ENCODE peak calls at places on chromosomes 5 and 9, in four cellular contexts. V is mesendoderm, S is neural progenitor cell, U is neuronal stem cell. K is an unnamed sample.

GRCh38 chr5:1753490-1753889 is 46.1 kb downstream of the MRPL36 start:
- DNase-seq in U (no peak), V (no peak), S (no peak), K (no peak)

GRCh38 chr5:60519372-60519771 is 180.6 kb downstream of the DEPDC1B start:
- DNase-seq in U (no peak), V (no peak), S (no peak), K (no peak)

GRCh38 chr5:110031402-110032140 is 341.8 kb downstream of the MAN2A1 start:
- DNase-seq in U (no peak), V (no peak), S (no peak), K (no peak)

GRCh38 chr9:92342825-92343488 is 17.2 kb downstream of the CENPP start:
- DNase-seq in U (no peak), V (no peak), S (no peak), K (no peak)

GRCh38 chr9:114805670-114806551 is at the start of gene TNFSF15:
- DNase-seq in U (no peak), V (peak), S (peak), K (no peak)

GRCh38 chr5:9524941-9525340 is 20.9 kb downstream of the SEMA5A start:
- DNase-seq in U (no peak), V (no peak), S (no peak), K (no peak)

GRCh38 chr9:6681957-6682501 is 36.5 kb upstream of the GLDC start:
- DNase-seq in U (no peak), V (no peak), S (peak), K (no peak)

GRCh38 chr5:59042683-59043082 is 459.8 kb downstream of the RAB3C start:
- DNase-seq in S (no peak), V (no peak), U (no peak), K (no peak)

GRCh38 chr5:61701877-61702602 is 370.0 kb downstream of the ZSWIM6 start:
- DNase-seq in V (no peak), S (no peak), U (no peak), K (no peak)

GRCh38 chr9:90167920-90168319 is 474.7 kb downstream of the DIRAS2 start:
- DNase-seq in U (no peak), V (no peak), S (no peak), K (no peak)

GRCh38 chr9:114694146-114694545 is 12.2 kb upstream of the TEX48 start:
- DNase-seq in U (no peak), S (no peak), V (no peak), K (no peak)

GRCh38 chr9:98999152-98999525 is 55.4 kb downstream of the COL15A1 start:
- DNase-seq in S (no peak), U (no peak), V (no peak), K (no peak)
- H3K27ac ChIP-seq in S (no peak), U (no peak), V (no peak), K (no peak)

DNA sequence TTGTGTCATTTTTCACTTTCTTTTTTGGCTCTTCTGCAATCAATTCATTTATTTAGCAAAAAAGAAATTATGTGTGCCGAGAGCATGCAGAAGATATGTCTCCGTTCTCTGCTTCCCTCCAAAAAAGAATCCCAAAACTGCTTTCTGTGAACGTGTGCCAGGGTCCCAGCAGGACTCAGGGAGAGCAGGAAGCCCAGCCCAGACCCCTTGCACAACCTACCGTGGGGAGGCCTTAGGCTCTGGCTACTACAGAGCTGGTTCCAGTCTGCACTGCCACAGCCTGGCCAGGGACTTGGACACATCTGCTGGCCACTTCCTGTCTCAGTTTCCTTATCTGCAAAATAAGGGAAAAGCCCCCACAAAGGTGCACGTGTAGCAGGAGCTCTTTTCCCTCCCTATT is 2.4 kb downstream of the FGFR4 start:
- DNase-seq in U (no peak), V (no peak), S (no peak), K (no peak)
- H3K4me3 ChIP-seq in U (no peak), V (no peak), S (no peak), K (no peak)

DNA sequence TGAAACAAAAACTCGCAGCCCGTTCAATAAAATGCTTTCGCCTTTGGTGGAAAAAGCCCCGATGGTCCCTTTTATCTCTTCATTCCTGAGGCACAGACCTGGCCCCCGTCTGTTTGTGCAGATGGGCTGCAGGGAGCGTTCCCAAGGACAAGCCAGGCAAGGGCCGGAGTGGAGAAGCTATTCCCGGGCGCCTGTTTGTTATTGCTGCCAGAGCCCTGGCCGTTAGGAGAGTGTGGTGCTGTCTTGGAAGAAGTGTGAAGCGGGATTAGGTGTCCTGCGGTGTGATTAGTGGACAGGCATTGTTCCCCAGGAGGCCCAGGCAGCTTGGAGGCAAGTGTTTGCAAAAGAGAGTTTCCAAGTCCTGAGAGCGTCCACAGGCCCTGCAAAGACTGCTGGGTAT is 71.9 kb downstream of the SMIM23 start:
- DNase-seq in S (peak), U (peak), V (peak), K (no peak)
- H3K9ac ChIP-seq in S (no peak), U (no peak), V (no peak), K (no peak)

GRCh38 chr9:136497916-136498695 is 15.3 kb upstream of the SEC16A start:
- DNase-seq in S (no peak), V (no peak), U (no peak), K (no peak)
- H3K27ac ChIP-seq in S (no peak), V (no peak), U (no peak), K (no peak)

GRCh38 chr5:67303356-67303755 is 106.8 kb upstream of the CD180 start:
- DNase-seq in U (no peak), V (no peak), S (no peak), K (no peak)

GRCh38 chr5:67300321-67300720 is 103.7 kb upstream of the CD180 start:
- DNase-seq in V (no peak), S (no peak), U (no peak), K (no peak)

GRCh38 chr5:67299317-67299716 is 102.7 kb upstream of the CD180 start:
- DNase-seq in S (no peak), U (no peak), V (no peak), K (no peak)

GRCh38 chr5:67297802-67298532 is 101.4 kb upstream of the CD180 start:
- DNase-seq in S (no peak), V (no peak), U (no peak), K (no peak)

DNA sequence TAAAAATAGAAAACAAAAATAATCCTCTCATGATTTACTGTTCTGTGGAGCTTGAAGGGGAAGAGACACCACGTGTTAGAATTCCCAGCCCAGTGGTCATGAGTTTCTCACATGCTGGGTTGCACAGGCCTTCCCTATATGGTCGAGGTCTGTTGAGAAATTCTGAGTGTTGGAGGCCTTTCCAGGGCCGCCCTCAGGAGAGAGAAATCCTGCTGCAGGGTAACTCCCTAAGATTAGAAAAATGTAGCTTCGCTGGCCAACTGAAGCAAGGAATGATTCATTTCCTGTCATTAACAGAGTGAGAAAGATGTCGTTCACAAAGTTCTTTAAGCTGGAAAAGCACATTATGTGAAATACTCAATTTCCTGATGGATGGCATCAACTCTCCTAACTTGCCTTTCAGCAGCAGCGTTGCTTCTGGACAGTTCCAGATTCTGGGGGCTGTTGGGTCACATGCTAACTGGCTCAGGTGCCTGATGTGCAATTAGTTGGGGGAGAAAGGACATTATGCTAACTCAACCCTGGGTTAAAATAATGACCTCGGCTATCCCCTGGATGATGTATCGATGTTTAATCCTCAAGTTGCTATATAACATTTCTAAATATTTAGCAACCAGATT is 104.8 kb upstream of the CD180 start:
- DNase-seq in U (no peak), V (peak), S (no peak), K (no peak)
- H3K4me3 ChIP-seq in U (no peak), V (no peak), S (no peak), K (no peak)